ENCODE peak calls at places on chromosomes 5 and 9, in five cellular contexts. K is activated B cell treated with CpG ODN at 0.5 μM for 24 hours, H is mesothelial cell of epicardium, B is body of pancreas, Z is HCT116. E is an unnamed sample.
A peak's percentile ranks its signal among the peaks of the same experiment; 100 is the strongest.

GRCh38 chr9:71854811-71855210 is 56.2 kb downstream of the ABHD17B start:
- DNase-seq in H (no peak), Z (no peak), K (no peak), B (no peak), E (no peak)

GRCh38 chr9:86304236-86304730 is 21.9 kb upstream of the ISCA1 start:
- DNase-seq in B (no peak), K (no peak), H (no peak), Z (no peak), E (no peak)

GRCh38 chr9:114456929-114457328 is 48.3 kb downstream of the WHRN start:
- DNase-seq in B (no peak), H (no peak), K (no peak), Z (no peak), E (no peak)

GRCh38 chr9:1120500-1120899 is 70.3 kb downstream of the DMRT2 start:
- DNase-seq in Z (no peak), H (no peak), K (no peak), B (no peak), E (no peak)

GRCh38 chr9:80504525-80505235 is 932.9 kb downstream of the TLE4 start:
- DNase-seq in K (no peak), H (no peak), B (no peak), Z (no peak), E (no peak)

GRCh38 chr5:93930098-93930497 is 188.7 kb upstream of the POU5F2 start:
- DNase-seq in Z (no peak), B (no peak), K (no peak), H (no peak), E (no peak)

GRCh38 chr5:42951169-42951846 is 88.8 kb downstream of the ANXA2R start:
- DNase-seq in K (peak; percentile 62), Z (no peak), H (no peak), B (peak; percentile 27), E (no peak)

GRCh38 chr9:20356392-20357206 is 265.7 kb downstream of the MLLT3 start:
- DNase-seq in H (peak; percentile 56), B (peak; percentile 71), Z (peak; percentile 43), K (no peak), E (peak; percentile 30)

GRCh38 chr9:106110483-106110882 is 416.1 kb downstream of the TMEM38B start:
- DNase-seq in H (no peak), K (no peak), B (no peak), Z (no peak), E (no peak)

GRCh38 chr5:153551537-153552079 is 61.1 kb downstream of the GRIA1 start:
- DNase-seq in H (no peak), B (no peak), K (no peak), Z (peak; percentile 48), E (no peak)

GRCh38 chr9:126395439-126396212 is 69.0 kb downstream of the MVB12B start:
- DNase-seq in B (no peak), K (no peak), Z (peak; percentile 31), H (no peak), E (no peak)
- TF ChIP-seq CTCF in B (no peak), K (no peak), Z (no peak), H (no peak), E (no peak)

DNA sequence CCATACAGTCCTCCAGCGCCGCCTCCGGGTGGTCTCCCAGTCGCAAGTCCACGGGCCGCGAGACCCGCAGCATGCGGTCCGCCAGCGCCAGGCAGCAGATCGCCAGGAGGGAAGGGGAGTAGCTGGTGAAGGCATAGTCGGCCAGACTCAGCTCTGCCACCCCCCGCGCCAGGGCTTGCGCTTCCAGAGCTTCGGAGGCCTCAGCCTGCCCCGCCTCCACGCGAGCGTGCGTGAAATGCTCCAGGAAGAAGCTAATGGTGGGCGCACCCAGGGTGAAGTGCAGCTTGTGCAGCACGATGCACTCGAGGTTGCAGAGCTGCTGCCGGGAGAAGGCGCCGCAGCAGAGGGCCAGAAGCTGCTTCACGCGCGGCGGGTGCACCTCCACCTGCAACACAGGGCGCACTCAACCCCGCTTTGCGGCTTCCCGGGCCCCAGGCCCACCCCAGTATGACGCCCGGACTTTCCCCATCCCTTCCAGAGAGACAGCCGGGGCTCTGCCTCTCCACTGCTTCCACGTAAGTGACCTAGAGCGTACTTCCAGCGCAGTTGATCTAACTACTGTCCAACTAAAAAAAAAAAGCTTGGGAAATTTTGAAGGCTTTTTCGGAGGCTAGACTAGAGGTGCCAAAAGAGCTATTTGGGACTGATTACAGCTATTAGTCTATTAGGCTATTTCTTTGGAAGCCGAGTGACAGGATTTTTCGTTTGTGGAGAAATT is 1.8 kb downstream of the CCNO start:
- DNase-seq in K (peak; percentile 35), H (peak; percentile 60), B (peak; percentile 47), Z (no peak), E (peak; percentile 29)
- TF ChIP-seq CTCF in K (no peak), H (no peak), B (peak; percentile 39), Z (no peak), E (no peak)

GRCh38 chr9:98442541-98442940 is 187.1 kb upstream of the TBC1D2 start:
- DNase-seq in Z (no peak), K (no peak), H (no peak), B (no peak), E (no peak)
- TF ChIP-seq CTCF in Z (no peak), K (no peak), H (no peak), B (no peak), E (no peak)

GRCh38 chr5:12023614-12024241 is 119.5 kb upstream of the CTNND2 start:
- DNase-seq in Z (no peak), B (no peak), K (no peak), H (no peak), E (no peak)
- TF ChIP-seq CTCF in Z (peak; percentile 7), B (peak; percentile 61), K (no peak), H (peak; percentile 76), E (peak; percentile 81)

DNA sequence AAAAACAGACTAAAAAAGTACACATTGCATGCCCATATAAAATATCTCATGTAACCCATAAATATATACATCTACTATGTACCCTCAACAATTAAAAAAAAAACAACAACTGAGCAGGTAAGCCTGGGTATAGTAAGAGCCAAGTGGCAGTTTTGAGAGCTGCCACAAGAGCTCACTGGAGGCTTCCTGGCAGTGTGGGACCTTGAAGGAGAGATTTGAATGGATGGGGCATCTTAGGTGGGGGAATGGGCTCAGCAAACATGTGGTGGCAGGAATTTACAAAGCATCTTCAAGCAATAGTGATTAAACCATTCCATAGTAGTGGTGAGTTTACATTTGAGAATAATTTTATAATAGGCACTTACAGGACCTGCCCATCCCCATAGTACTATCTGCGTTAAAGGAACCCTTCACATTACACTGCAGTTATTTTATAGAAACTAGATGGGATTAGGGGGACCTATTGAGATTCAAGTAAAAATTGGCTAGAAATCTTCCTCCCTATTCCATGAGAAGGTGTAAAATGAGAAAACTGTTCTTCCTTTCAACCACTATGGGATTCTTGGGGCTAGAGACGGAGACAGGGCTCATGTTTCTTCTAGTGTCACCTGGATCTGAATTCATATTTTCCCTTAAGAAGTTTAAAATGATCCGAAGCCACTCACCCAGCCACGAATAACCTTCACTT is 6.9 kb downstream of the MEGF10 start:
- DNase-seq in K (no peak), H (no peak), B (no peak), Z (no peak), E (no peak)
- TF ChIP-seq CTCF in K (no peak), H (no peak), B (no peak), Z (no peak), E (no peak)

GRCh38 chr9:36897476-36897875 is 136.6 kb downstream of the PAX5 start:
- DNase-seq in K (no peak), B (no peak), H (no peak), Z (no peak), E (no peak)

GRCh38 chr9:36897019-36897418 is 137.0 kb downstream of the PAX5 start:
- DNase-seq in B (peak; percentile 7), K (no peak), H (no peak), Z (no peak), E (no peak)

GRCh38 chr9:36894695-36895310 is 139.3 kb downstream of the PAX5 start:
- DNase-seq in Z (no peak), H (no peak), K (no peak), B (no peak), E (no peak)

GRCh38 chr9:36895744-36896260 is 138.3 kb downstream of the PAX5 start:
- DNase-seq in Z (no peak), H (no peak), B (peak; percentile 3), K (no peak), E (no peak)

DNA sequence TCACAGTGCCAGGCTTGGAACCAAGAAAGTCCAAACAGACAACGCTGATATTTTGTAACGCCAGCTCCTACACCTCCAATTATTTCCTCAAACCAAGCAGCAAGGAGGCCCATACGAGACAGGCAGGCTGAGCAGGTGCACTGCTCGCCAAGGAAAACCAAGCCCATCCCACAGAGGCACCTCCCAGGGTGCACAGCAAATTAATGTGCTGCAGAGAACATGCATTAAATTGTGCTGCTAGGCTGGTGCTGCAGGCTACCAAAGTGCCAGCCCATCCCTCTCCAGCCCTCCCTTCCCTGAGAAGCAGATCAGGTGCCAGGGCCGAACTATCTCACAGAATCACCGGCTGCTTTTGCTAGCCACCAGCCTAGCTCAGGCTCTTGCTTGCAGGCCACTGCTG is 137.8 kb downstream of the PAX5 start:
- DNase-seq in B (peak; percentile 13), H (no peak), Z (no peak), K (no peak), E (no peak)
- TF ChIP-seq CTCF in B (no peak), H (no peak), Z (no peak), K (no peak), E (no peak)

DNA sequence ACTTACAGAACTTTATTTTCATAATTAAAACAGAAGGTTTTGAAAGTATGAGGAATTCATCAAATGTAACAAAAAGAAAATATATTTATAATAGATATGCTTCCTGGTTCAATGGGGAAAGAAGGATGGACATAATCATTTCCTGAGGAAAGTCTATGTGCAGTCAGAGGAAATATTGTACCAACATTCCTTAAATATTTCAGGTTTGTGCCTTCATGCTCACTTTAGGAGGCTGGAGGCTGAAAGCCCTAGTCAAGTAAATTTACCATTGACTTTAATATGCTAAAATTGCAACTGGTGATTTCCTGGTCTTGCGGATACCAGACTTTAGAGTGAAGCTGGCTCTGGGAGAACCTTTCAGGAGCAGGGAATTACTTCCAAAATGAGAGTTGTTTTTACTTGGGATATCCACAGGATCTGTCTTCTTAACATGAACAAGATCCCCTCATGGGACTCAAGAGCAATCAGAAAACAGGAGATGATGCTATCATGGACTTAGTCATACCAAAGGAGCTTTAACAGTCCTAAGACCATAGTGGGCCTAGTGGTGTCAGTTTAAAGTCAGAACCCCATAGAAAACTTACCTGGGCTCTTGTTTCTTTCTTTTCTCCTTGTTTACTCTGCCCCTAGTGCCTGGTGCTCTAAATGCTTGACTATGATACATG is 762.8 kb upstream of the GRAMD2B start:
- DNase-seq in H (no peak), B (no peak), K (no peak), Z (no peak), E (no peak)
- TF ChIP-seq CTCF in H (no peak), B (no peak), K (no peak), Z (no peak), E (no peak)

E was measured in progenitor cell of endocrine pancreas.